ENCODE peak calls at places on chromosomes 13 and 19, in seven cellular contexts. F is mesendoderm, A is neuronal stem cell, G is IMR-90, T is H9, N is H1, O is trophoblast cell. L is an unnamed sample.

GRCh38 chr13:41547253-41548000 is 90.1 kb downstream of the RGCC start:
- DNase-seq in O (no peak), T (no peak), A (no peak), F (no peak), G (no peak), N (no peak), L (no peak)

GRCh38 chr19:50720921-50721291 is 1.3 kb upstream of the SHANK1 start:
- DNase-seq in T (no peak), G (peak; percentile 73), O (no peak), A (no peak), N (peak; percentile 61), F (no peak), L (peak; percentile 0)

GRCh38 chr13:76036176-76036575 is 400.0 kb downstream of the LMO7 start:
- DNase-seq in F (no peak), T (no peak), N (no peak), G (peak; percentile 20), A (no peak), O (no peak), L (peak; percentile 18)

GRCh38 chr19:33401683-33402420 is 28.3 kb downstream of the CEBPG start:
- DNase-seq in N (no peak), O (no peak), F (no peak), T (no peak), A (no peak), G (no peak), L (no peak)

GRCh38 chr13:21139374-21139773 is 37.0 kb downstream of the SKA3 start:
- DNase-seq in N (no peak), F (no peak), T (no peak), A (no peak), O (no peak), G (no peak), L (no peak)

GRCh38 chr19:12777217-12778019 is 2.1 kb upstream of the HOOK2 start:
- DNase-seq in A (no peak), T (peak; percentile 84), F (peak; percentile 85), G (peak; percentile 68), N (peak; percentile 95), O (peak; percentile 73), L (peak; percentile 86)

GRCh38 chr19:44111910-44112463 is 1.2 kb upstream of the ZNF225 start:
- DNase-seq in G (peak; percentile 92), T (peak; percentile 94), A (peak; percentile 57), O (no peak), F (peak; percentile 98), N (peak; percentile 52), L (peak; percentile 97)

GRCh38 chr13:96172066-96172465 is 82.2 kb downstream of the HS6ST3 start:
- DNase-seq in T (no peak), O (no peak), G (no peak), A (no peak), F (no peak), N (no peak), L (no peak)

GRCh38 chr13:110396913-110397379 is 89.9 kb downstream of the COL4A2 start:
- DNase-seq in G (peak; percentile 100), O (peak; percentile 72), F (no peak), A (no peak), T (no peak), N (no peak), L (peak; percentile 100)

GRCh38 chr13:50401721-50402510 is 386.7 kb downstream of the KCNRG start:
- DNase-seq in G (peak; percentile 76), T (no peak), A (no peak), O (no peak), F (no peak), N (no peak), L (no peak)

GRCh38 chr13:20136781-20137703 is 23.8 kb downstream of the GJA3 start:
- DNase-seq in N (peak; percentile 85), G (no peak), A (no peak), F (peak; percentile 48), T (peak; percentile 78), O (no peak), L (no peak)

GRCh38 chr13:104466016-104466415 is 1399.8 kb upstream of the SLC10A2 start:
- DNase-seq in O (no peak), A (no peak), G (no peak), N (no peak), F (peak; percentile 34), T (no peak), L (peak; percentile 64)

GRCh38 chr13:42484396-42484795 is 89.6 kb upstream of the TNFSF11 start:
- DNase-seq in A (no peak), N (no peak), G (no peak), O (no peak), F (no peak), T (no peak), L (no peak)

GRCh38 chr19:14544977-14545715 is 15.8 kb downstream of the TECR start:
- DNase-seq in N (no peak), G (no peak), O (no peak), A (no peak), T (no peak), F (no peak), L (no peak)

GRCh38 chr13:105984236-105984635 is 551.2 kb downstream of the EFNB2 start:
- DNase-seq in O (no peak), F (no peak), A (no peak), G (no peak), T (no peak), N (no peak), L (no peak)

GRCh38 chr13:21684576-21684975 is 13.7 kb downstream of the FGF9 start:
- DNase-seq in T (no peak), N (no peak), F (no peak), O (no peak), G (peak; percentile 51), A (no peak), L (no peak)

GRCh38 chr13:90420683-90421082 is 926.8 kb upstream of the MIR17HG start:
- DNase-seq in G (peak; percentile 13), F (peak; percentile 31), O (no peak), N (no peak), A (no peak), T (no peak), L (no peak)

GRCh38 chr19:39409207-39409885 is 2.7 kb downstream of the ZFP36 start:
- DNase-seq in O (peak; percentile 78), N (peak; percentile 94), G (peak; percentile 61), A (no peak), F (peak; percentile 94), T (peak; percentile 97), L (peak; percentile 84)

GRCh38 chr19:54674021-54674617 is 11.3 kb downstream of the LILRB4 start:
- DNase-seq in F (peak; percentile 31), N (no peak), O (no peak), G (no peak), T (no peak), A (no peak), L (no peak)

GRCh38 chr19:41649827-41650226 is 23.0 kb upstream of the CEACAM4 start:
- DNase-seq in A (no peak), T (no peak), F (no peak), O (no peak), G (no peak), N (no peak), L (no peak)

GRCh38 chr13:55583953-55584593 is 1556.6 kb upstream of the PRR20A start:
- DNase-seq in N (no peak), A (no peak), F (peak; percentile 30), G (no peak), T (peak; percentile 63), O (no peak), L (no peak)

GRCh38 chr19:32186542-32187330 is 158.7 kb upstream of the ZNF507 start:
- DNase-seq in N (no peak), O (no peak), F (no peak), T (no peak), A (no peak), G (no peak), L (no peak)

GRCh38 chr19:14544047-14544446 is 14.7 kb downstream of the TECR start:
- DNase-seq in A (no peak), G (no peak), O (no peak), N (no peak), F (peak; percentile 42), T (no peak), L (no peak)

GRCh38 chr19:32287811-32288227 is 57.6 kb upstream of the ZNF507 start:
- DNase-seq in T (peak; percentile 84), F (peak; percentile 89), A (peak; percentile 63), G (peak; percentile 61), O (peak; percentile 52), N (peak; percentile 79), L (peak; percentile 53)

GRCh38 chr13:64441740-64442139 is 2788.4 kb downstream of the PCDH9 start:
- DNase-seq in F (no peak), A (no peak), G (no peak), O (no peak), N (no peak), T (no peak), L (no peak)

GRCh38 chr13:96958286-96958891 is 35.9 kb downstream of the OXGR1 start:
- DNase-seq in N (no peak), O (peak; percentile 14), T (no peak), G (peak; percentile 13), F (peak; percentile 50), A (peak; percentile 33), L (peak; percentile 31)

GRCh38 chr13:48412881-48413351 is at the start of gene LPAR6:
- DNase-seq in F (peak; percentile 81), G (peak; percentile 73), N (no peak), A (no peak), T (peak; percentile 38), O (no peak), L (peak; percentile 87)

GRCh38 chr13:52969373-52969772 is 59.2 kb upstream of the OLFM4 start:
- DNase-seq in T (no peak), G (no peak), O (no peak), F (no peak), A (no peak), N (no peak), L (no peak)

GRCh38 chr13:39463611-39464010 is 139.4 kb downstream of the LHFPL6 start:
- DNase-seq in F (no peak), N (no peak), O (no peak), A (no peak), T (no peak), G (no peak), L (no peak)

GRCh38 chr19:29467824-29468401 is 57.9 kb upstream of the VSTM2B start:
- DNase-seq in G (peak; percentile 21), F (peak; percentile 71), O (peak; percentile 13), T (peak; percentile 60), A (peak; percentile 9), N (peak; percentile 45), L (no peak)

GRCh38 chr13:51645154-51645650 is 60.9 kb downstream of the WDFY2 start:
- DNase-seq in A (no peak), N (no peak), G (peak; percentile 57), F (peak; percentile 84), T (no peak), O (peak; percentile 24), L (peak; percentile 96)
- H4K8ac ChIP-seq in A (no peak overlapping the region), N (no peak overlapping the region), G (peak overlapping the region; percentile 29), F (no peak overlapping the region), T (no peak overlapping the region), O (peak overlapping the region; percentile 29), L (no peak overlapping the region)

GRCh38 chr13:98775386-98775785 is 22.9 kb upstream of the SLC15A1 start:
- DNase-seq in T (no peak), O (no peak), A (no peak), F (no peak), G (no peak), N (no peak), L (no peak)
- H2BK5ac ChIP-seq in T (no peak overlapping the region), O (no peak overlapping the region), A (no peak overlapping the region), F (no peak overlapping the region), G (no peak overlapping the region), N (no peak overlapping the region), L (no peak overlapping the region)

GRCh38 chr13:47139519-47139918 is 242.7 kb upstream of the HTR2A start:
- DNase-seq in N (no peak), F (no peak), T (no peak), A (no peak), O (no peak), G (no peak), L (no peak)
- H3K4ac ChIP-seq in N (no peak overlapping the region), F (no peak overlapping the region), T (no peak overlapping the region), A (no peak overlapping the region), O (no peak overlapping the region), G (no peak overlapping the region), L (no peak overlapping the region)

GRCh38 chr13:33096886-33097610 is 80.8 kb downstream of the KL start:
- DNase-seq in O (no peak), A (no peak), G (no peak), F (no peak), N (no peak), T (no peak), L (no peak)
- H4K8ac ChIP-seq in O (no peak overlapping the region), A (no peak overlapping the region), G (no peak overlapping the region), F (no peak overlapping the region), N (no peak overlapping the region), T (no peak overlapping the region), L (no peak overlapping the region)

L was measured in mesenchymal stem cell.